ENCODE peak calls at places on chromosomes 16 and 17, in six cellular contexts. One of them, this sample, is unnamed.

GRCh38 chr17:42682400-42683384 is at the start of gene CNTNAP1:
- DNase-seq in naive thymus-derived CD4-positive, alpha-beta T cell: no peak
- DNase-seq in Panc1: no peak
- DNase-seq in heart left ventricle: peak; percentile 77
- DNase-seq in CD4-positive, alpha-beta memory T cell: no peak
- DNase-seq in left ventricle myocardium inferior: peak; percentile 53
- DNase-seq in this sample: peak; percentile 73

GRCh38 chr16:8996891-8997290 is 33.2 kb upstream of the USP7 start:
- DNase-seq in CD4-positive, alpha-beta memory T cell: no peak
- DNase-seq in left ventricle myocardium inferior: no peak
- DNase-seq in naive thymus-derived CD4-positive, alpha-beta T cell: no peak
- DNase-seq in heart left ventricle: no peak
- DNase-seq in Panc1: no peak
- DNase-seq in this sample: no peak

GRCh38 chr17:73491648-73492047 is 152.6 kb downstream of the SDK2 start:
- DNase-seq in CD4-positive, alpha-beta memory T cell: no peak
- DNase-seq in left ventricle myocardium inferior: no peak
- DNase-seq in Panc1: no peak
- DNase-seq in heart left ventricle: no peak
- DNase-seq in naive thymus-derived CD4-positive, alpha-beta T cell: no peak
- DNase-seq in this sample: no peak

GRCh38 chr16:49952386-49952785 is 72.6 kb upstream of the CNEP1R1 start:
- DNase-seq in CD4-positive, alpha-beta memory T cell: no peak
- DNase-seq in heart left ventricle: no peak
- DNase-seq in left ventricle myocardium inferior: no peak
- DNase-seq in naive thymus-derived CD4-positive, alpha-beta T cell: no peak
- DNase-seq in Panc1: no peak
- DNase-seq in this sample: no peak

GRCh38 chr16:57720142-57720575 is 15.4 kb upstream of the KATNB1 start:
- DNase-seq in left ventricle myocardium inferior: no peak
- DNase-seq in CD4-positive, alpha-beta memory T cell: no peak
- DNase-seq in Panc1: no peak
- DNase-seq in heart left ventricle: no peak
- DNase-seq in naive thymus-derived CD4-positive, alpha-beta T cell: peak; percentile 23
- DNase-seq in this sample: no peak

GRCh38 chr16:76268824-76269223 is 8.4 kb upstream of the CNTNAP4 start:
- DNase-seq in Panc1: no peak
- DNase-seq in CD4-positive, alpha-beta memory T cell: no peak
- DNase-seq in naive thymus-derived CD4-positive, alpha-beta T cell: no peak
- DNase-seq in left ventricle myocardium inferior: no peak
- DNase-seq in heart left ventricle: no peak
- DNase-seq in this sample: no peak

GRCh38 chr16:22098538-22099255 is 6.4 kb downstream of the VWA3A start:
- DNase-seq in Panc1: peak; percentile 41
- DNase-seq in CD4-positive, alpha-beta memory T cell: peak; percentile 36
- DNase-seq in heart left ventricle: no peak
- DNase-seq in left ventricle myocardium inferior: no peak
- DNase-seq in naive thymus-derived CD4-positive, alpha-beta T cell: peak; percentile 28
- DNase-seq in this sample: no peak

GRCh38 chr17:6587310-6587709 is 31.0 kb upstream of the PITPNM3 start:
- DNase-seq in Panc1: no peak
- DNase-seq in CD4-positive, alpha-beta memory T cell: no peak
- DNase-seq in left ventricle myocardium inferior: no peak
- DNase-seq in naive thymus-derived CD4-positive, alpha-beta T cell: no peak
- DNase-seq in heart left ventricle: no peak
- DNase-seq in this sample: no peak

GRCh38 chr17:77800832-77801231 is 157.7 kb upstream of the TNRC6C start:
- DNase-seq in left ventricle myocardium inferior: no peak
- DNase-seq in naive thymus-derived CD4-positive, alpha-beta T cell: no peak
- DNase-seq in CD4-positive, alpha-beta memory T cell: no peak
- DNase-seq in heart left ventricle: no peak
- DNase-seq in Panc1: no peak
- DNase-seq in this sample: no peak

GRCh38 chr17:17628388-17629008 is 37.0 kb upstream of the PEMT start:
- DNase-seq in heart left ventricle: no peak
- DNase-seq in naive thymus-derived CD4-positive, alpha-beta T cell: peak; percentile 36
- DNase-seq in left ventricle myocardium inferior: no peak
- DNase-seq in CD4-positive, alpha-beta memory T cell: peak; percentile 35
- DNase-seq in Panc1: no peak
- DNase-seq in this sample: no peak

GRCh38 chr17:59914274-59914854 is 21.4 kb downstream of the RPS6KB1 start:
- DNase-seq in CD4-positive, alpha-beta memory T cell: peak; percentile 50
- DNase-seq in left ventricle myocardium inferior: no peak
- DNase-seq in heart left ventricle: no peak
- DNase-seq in naive thymus-derived CD4-positive, alpha-beta T cell: peak; percentile 37
- DNase-seq in Panc1: no peak
- DNase-seq in this sample: no peak

GRCh38 chr17:51640108-51640622 is 379.8 kb downstream of the UTP18 start:
- DNase-seq in heart left ventricle: no peak
- DNase-seq in naive thymus-derived CD4-positive, alpha-beta T cell: peak; percentile 8
- DNase-seq in Panc1: peak; percentile 71
- DNase-seq in left ventricle myocardium inferior: no peak
- DNase-seq in CD4-positive, alpha-beta memory T cell: no peak
- DNase-seq in this sample: no peak

GRCh38 chr16:85497622-85498314 is 115.4 kb upstream of the GSE1 start:
- DNase-seq in left ventricle myocardium inferior: no peak
- DNase-seq in heart left ventricle: no peak
- DNase-seq in CD4-positive, alpha-beta memory T cell: no peak
- DNase-seq in Panc1: no peak
- DNase-seq in naive thymus-derived CD4-positive, alpha-beta T cell: no peak
- DNase-seq in this sample: no peak

GRCh38 chr17:79023886-79024771 is at the start of gene C1QTNF1:
- DNase-seq in heart left ventricle: peak; percentile 82
- DNase-seq in Panc1: no peak
- DNase-seq in CD4-positive, alpha-beta memory T cell: peak; percentile 21
- DNase-seq in left ventricle myocardium inferior: peak; percentile 69
- DNase-seq in naive thymus-derived CD4-positive, alpha-beta T cell: peak; percentile 21
- DNase-seq in this sample: peak; percentile 91

GRCh38 chr17:81429813-81430510 is 34.7 kb downstream of the BAHCC1 start:
- DNase-seq in left ventricle myocardium inferior: peak; percentile 44
- DNase-seq in naive thymus-derived CD4-positive, alpha-beta T cell: no peak
- DNase-seq in heart left ventricle: no peak
- DNase-seq in Panc1: no peak
- DNase-seq in CD4-positive, alpha-beta memory T cell: no peak
- DNase-seq in this sample: peak; percentile 72

GRCh38 chr16:29993191-29993902 is 2.1 kb downstream of the HIRIP3 start:
- DNase-seq in heart left ventricle: peak; percentile 58
- DNase-seq in CD4-positive, alpha-beta memory T cell: no peak
- DNase-seq in Panc1: no peak
- DNase-seq in left ventricle myocardium inferior: no peak
- DNase-seq in naive thymus-derived CD4-positive, alpha-beta T cell: no peak
- DNase-seq in this sample: peak; percentile 35

GRCh38 chr16:2779151-2779920 is 2.3 kb upstream of the ELOB start:
- DNase-seq in left ventricle myocardium inferior: no peak
- DNase-seq in CD4-positive, alpha-beta memory T cell: no peak
- DNase-seq in heart left ventricle: peak; percentile 58
- DNase-seq in naive thymus-derived CD4-positive, alpha-beta T cell: no peak
- DNase-seq in Panc1: no peak
- DNase-seq in this sample: no peak

GRCh38 chr17:78141437-78142112 is 4.6 kb upstream of the C17orf99 start:
- DNase-seq in Panc1: no peak
- DNase-seq in CD4-positive, alpha-beta memory T cell: no peak
- DNase-seq in naive thymus-derived CD4-positive, alpha-beta T cell: no peak
- DNase-seq in heart left ventricle: no peak
- DNase-seq in left ventricle myocardium inferior: no peak
- DNase-seq in this sample: no peak

GRCh38 chr16:2040031-2040430 is 7.6 kb downstream of the NTHL1 start:
- DNase-seq in CD4-positive, alpha-beta memory T cell: no peak
- DNase-seq in Panc1: no peak
- DNase-seq in naive thymus-derived CD4-positive, alpha-beta T cell: no peak
- DNase-seq in left ventricle myocardium inferior: no peak
- DNase-seq in heart left ventricle: no peak
- DNase-seq in this sample: peak; percentile 76

GRCh38 chr16:3095869-3096268 is 3.2 kb downstream of the ZSCAN10 start:
- DNase-seq in Panc1: no peak
- DNase-seq in naive thymus-derived CD4-positive, alpha-beta T cell: peak; percentile 49
- DNase-seq in heart left ventricle: no peak
- DNase-seq in left ventricle myocardium inferior: no peak
- DNase-seq in CD4-positive, alpha-beta memory T cell: peak; percentile 64
- DNase-seq in this sample: no peak

GRCh38 chr17:56499799-56500388 is 93.6 kb upstream of the NOG start:
- DNase-seq in naive thymus-derived CD4-positive, alpha-beta T cell: peak; percentile 37
- DNase-seq in Panc1: peak; percentile 12
- DNase-seq in CD4-positive, alpha-beta memory T cell: no peak
- DNase-seq in heart left ventricle: no peak
- DNase-seq in left ventricle myocardium inferior: no peak
- DNase-seq in this sample: no peak

GRCh38 chr16:87778476-87778829 is 12.7 kb upstream of the KLHDC4 start:
- DNase-seq in heart left ventricle: no peak
- DNase-seq in left ventricle myocardium inferior: no peak
- DNase-seq in Panc1: no peak
- DNase-seq in CD4-positive, alpha-beta memory T cell: no peak
- DNase-seq in naive thymus-derived CD4-positive, alpha-beta T cell: no peak
- DNase-seq in this sample: no peak

GRCh38 chr17:73474370-73474988 is 162.7 kb upstream of the CDC42EP4 start:
- DNase-seq in CD4-positive, alpha-beta memory T cell: no peak
- DNase-seq in heart left ventricle: peak; percentile 88
- DNase-seq in Panc1: peak; percentile 8
- DNase-seq in left ventricle myocardium inferior: peak; percentile 79
- DNase-seq in naive thymus-derived CD4-positive, alpha-beta T cell: no peak
- DNase-seq in this sample: peak; percentile 92

DNA sequence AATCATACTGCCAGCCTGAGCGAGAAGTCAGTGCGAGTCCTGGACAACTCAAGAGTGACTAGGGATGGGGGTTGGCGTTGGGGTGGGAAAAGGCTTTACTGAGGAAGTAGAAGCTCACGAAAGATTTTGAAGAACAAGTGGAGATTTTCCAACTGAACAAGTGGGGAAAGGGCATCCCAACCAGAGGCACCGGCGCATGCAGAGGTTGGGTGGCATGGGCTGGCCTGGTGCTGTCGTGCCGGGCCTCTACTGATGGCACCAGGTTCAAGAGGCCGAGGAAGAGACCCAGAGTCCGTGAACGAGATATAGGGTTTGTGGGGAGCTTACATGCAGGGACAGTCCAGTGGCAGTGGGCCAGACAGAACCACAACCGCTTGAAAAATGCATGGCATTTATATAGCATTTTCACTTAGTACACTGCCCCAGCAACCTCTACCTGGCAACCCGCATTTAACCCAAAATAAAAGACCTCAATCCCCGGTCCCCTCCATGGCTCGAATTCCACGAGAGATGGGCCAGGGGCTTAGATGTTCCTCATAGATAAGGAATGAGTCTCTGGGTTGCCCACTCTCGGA is 7.7 kb upstream of the ITGA3 start:
- DNase-seq in CD4-positive, alpha-beta memory T cell: no peak
- DNase-seq in Panc1: no peak
- DNase-seq in left ventricle myocardium inferior: no peak
- DNase-seq in naive thymus-derived CD4-positive, alpha-beta T cell: no peak
- DNase-seq in heart left ventricle: no peak
- DNase-seq in this sample: no peak
- H3K4me1 ChIP-seq in CD4-positive, alpha-beta memory T cell: no peaks in the 10 kb centered on the region
- H3K4me1 ChIP-seq in Panc1: peaks cover 85% of the 10 kb centered on the region
- H3K4me1 ChIP-seq in left ventricle myocardium inferior: peaks cover 39% of the 10 kb centered on the region
- H3K4me1 ChIP-seq in naive thymus-derived CD4-positive, alpha-beta T cell: no peaks in the 10 kb centered on the region
- H3K4me1 ChIP-seq in heart left ventricle: peaks cover 28% of the 10 kb centered on the region
- H3K4me1 ChIP-seq in this sample: peaks cover 14% of the 10 kb centered on the region

GRCh38 chr17:62001105-62001504 is 64.0 kb downstream of the MED13 start:
- DNase-seq in Panc1: no peak
- DNase-seq in naive thymus-derived CD4-positive, alpha-beta T cell: no peak
- DNase-seq in left ventricle myocardium inferior: no peak
- DNase-seq in heart left ventricle: no peak
- DNase-seq in CD4-positive, alpha-beta memory T cell: no peak
- DNase-seq in this sample: no peak
- H3K27ac ChIP-seq in Panc1: no peak overlapping the region
- H3K27ac ChIP-seq in naive thymus-derived CD4-positive, alpha-beta T cell: no peak overlapping the region
- H3K27ac ChIP-seq in left ventricle myocardium inferior: no peak overlapping the region
- H3K27ac ChIP-seq in heart left ventricle: no peak overlapping the region
- H3K27ac ChIP-seq in CD4-positive, alpha-beta memory T cell: no peak overlapping the region
- H3K27ac ChIP-seq in this sample: no peak overlapping the region

GRCh38 chr16:89062389-89063345 is 31.0 kb upstream of the ACSF3 start:
- DNase-seq in Panc1: no peak
- DNase-seq in naive thymus-derived CD4-positive, alpha-beta T cell: no peak
- DNase-seq in heart left ventricle: no peak
- DNase-seq in CD4-positive, alpha-beta memory T cell: no peak
- DNase-seq in left ventricle myocardium inferior: no peak
- DNase-seq in this sample: no peak
- H3K4me1 ChIP-seq in Panc1: no peaks in the 10 kb centered on the region
- H3K4me1 ChIP-seq in naive thymus-derived CD4-positive, alpha-beta T cell: no peaks in the 10 kb centered on the region
- H3K4me1 ChIP-seq in heart left ventricle: no peaks in the 10 kb centered on the region
- H3K4me1 ChIP-seq in CD4-positive, alpha-beta memory T cell: no peaks in the 10 kb centered on the region
- H3K4me1 ChIP-seq in left ventricle myocardium inferior: no peaks in the 10 kb centered on the region
- H3K4me1 ChIP-seq in this sample: no peaks in the 10 kb centered on the region

DNA sequence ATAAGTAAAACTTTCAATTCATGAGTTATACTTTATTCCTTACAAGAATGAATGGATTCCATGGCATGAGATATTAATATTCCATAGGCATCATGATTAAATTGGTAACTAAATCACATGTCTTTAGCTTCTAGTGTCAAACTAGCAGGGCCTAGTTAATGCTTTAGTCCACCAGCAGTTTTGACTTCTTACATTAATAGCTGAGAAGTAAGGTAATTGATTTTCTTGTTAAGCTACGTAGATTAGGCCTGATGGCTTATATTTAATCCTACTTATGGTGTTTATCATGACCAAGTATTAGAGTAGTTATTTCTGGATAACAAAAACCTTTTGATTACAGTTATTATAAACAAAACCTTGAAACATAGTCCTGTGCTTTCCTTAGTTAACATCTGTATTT is 184.4 kb downstream of the TANC2 start:
- DNase-seq in left ventricle myocardium inferior: no peak
- DNase-seq in naive thymus-derived CD4-positive, alpha-beta T cell: no peak
- DNase-seq in Panc1: no peak
- DNase-seq in heart left ventricle: no peak
- DNase-seq in CD4-positive, alpha-beta memory T cell: no peak
- DNase-seq in this sample: no peak
- H3K27ac ChIP-seq in left ventricle myocardium inferior: no peak overlapping the region
- H3K27ac ChIP-seq in naive thymus-derived CD4-positive, alpha-beta T cell: no peak overlapping the region
- H3K27ac ChIP-seq in Panc1: no peak overlapping the region
- H3K27ac ChIP-seq in heart left ventricle: no peak overlapping the region
- H3K27ac ChIP-seq in CD4-positive, alpha-beta memory T cell: no peak overlapping the region
- H3K27ac ChIP-seq in this sample: no peak overlapping the region

GRCh38 chr17:34234616-34235015 is 20.5 kb upstream of the CCL2 start:
- DNase-seq in left ventricle myocardium inferior: no peak
- DNase-seq in naive thymus-derived CD4-positive, alpha-beta T cell: no peak
- DNase-seq in CD4-positive, alpha-beta memory T cell: no peak
- DNase-seq in heart left ventricle: no peak
- DNase-seq in Panc1: no peak
- DNase-seq in this sample: no peak

GRCh38 chr17:34241062-34241461 is 14.0 kb upstream of the CCL2 start:
- DNase-seq in left ventricle myocardium inferior: peak; percentile 87
- DNase-seq in Panc1: no peak
- DNase-seq in naive thymus-derived CD4-positive, alpha-beta T cell: no peak
- DNase-seq in CD4-positive, alpha-beta memory T cell: no peak
- DNase-seq in heart left ventricle: peak; percentile 91
- DNase-seq in this sample: peak; percentile 82

GRCh38 chr17:34235389-34236028 is 19.6 kb upstream of the CCL2 start:
- DNase-seq in left ventricle myocardium inferior: peak; percentile 83
- DNase-seq in heart left ventricle: peak; percentile 78
- DNase-seq in Panc1: no peak
- DNase-seq in naive thymus-derived CD4-positive, alpha-beta T cell: no peak
- DNase-seq in CD4-positive, alpha-beta memory T cell: no peak
- DNase-seq in this sample: peak; percentile 87

GRCh38 chr17:34236341-34236892 is 18.7 kb upstream of the CCL2 start:
- DNase-seq in heart left ventricle: no peak
- DNase-seq in naive thymus-derived CD4-positive, alpha-beta T cell: no peak
- DNase-seq in Panc1: no peak
- DNase-seq in CD4-positive, alpha-beta memory T cell: no peak
- DNase-seq in left ventricle myocardium inferior: no peak
- DNase-seq in this sample: no peak

GRCh38 chr17:34237458-34237857 is 17.6 kb upstream of the CCL2 start:
- DNase-seq in Panc1: no peak
- DNase-seq in heart left ventricle: no peak
- DNase-seq in CD4-positive, alpha-beta memory T cell: no peak
- DNase-seq in left ventricle myocardium inferior: no peak
- DNase-seq in naive thymus-derived CD4-positive, alpha-beta T cell: no peak
- DNase-seq in this sample: no peak
- H3K4me1 ChIP-seq in Panc1: peaks cover 47% of the 10 kb centered on the region
- H3K4me1 ChIP-seq in heart left ventricle: peaks cover 77% of the 10 kb centered on the region
- H3K4me1 ChIP-seq in CD4-positive, alpha-beta memory T cell: no peaks in the 10 kb centered on the region
- H3K4me1 ChIP-seq in left ventricle myocardium inferior: peaks cover 99% of the 10 kb centered on the region
- H3K4me1 ChIP-seq in naive thymus-derived CD4-positive, alpha-beta T cell: no peaks in the 10 kb centered on the region
- H3K4me1 ChIP-seq in this sample: peaks cover 40% of the 10 kb centered on the region